ENCODE peak calls at places on chromosomes 1 and 21, in ten cellular contexts. H, X, C, E, V, G, F, Y, I and A are unnamed samples.

GRCh38 chr1:53685272-53686051 is 53.5 kb downstream of the GLIS1 start:
- DNase-seq in H (no peak), X (peak; percentile 46), C (peak; percentile 45), E (no peak), V (peak; percentile 3), G (no peak), F (no peak), Y (no peak), I (no peak), A (peak; percentile 25)

GRCh38 chr1:8458607-8459006 is 140.7 kb downstream of the SLC45A1 start:
- DNase-seq in H (no peak), X (no peak), C (no peak), E (peak; percentile 34), V (no peak), G (no peak), F (no peak), Y (no peak), I (no peak), A (no peak)

GRCh38 chr21:40422851-40423635 is 423.9 kb downstream of the DSCAM start:
- DNase-seq in H (no peak), X (peak; percentile 7), C (no peak), E (no peak), V (no peak), G (no peak), F (no peak), Y (no peak), I (no peak), A (no peak)

GRCh38 chr1:87410771-87411170 is 82.1 kb downstream of the LMO4 start:
- DNase-seq in H (no peak), X (no peak), C (no peak), E (no peak), V (no peak), G (no peak), F (peak; percentile 31), Y (no peak), I (no peak), A (no peak)

GRCh38 chr21:39003982-39004775 is 179.1 kb downstream of the PSMG1 start:
- DNase-seq in H (no peak), X (no peak), C (no peak), E (no peak), V (peak; percentile 72), G (no peak), F (no peak), Y (no peak), I (no peak), A (no peak)

GRCh38 chr1:243740255-243740999 is 109.6 kb downstream of the AKT3 start:
- DNase-seq in H (no peak), X (no peak), C (no peak), E (no peak), V (no peak), G (no peak), F (no peak), Y (no peak), I (no peak), A (no peak)

GRCh38 chr1:92563457-92564216 is 76.9 kb upstream of the GFI1 start:
- DNase-seq in H (no peak), X (no peak), C (no peak), E (no peak), V (no peak), G (no peak), F (no peak), Y (no peak), I (no peak), A (no peak)

GRCh38 chr1:182962554-182963115 is 9.7 kb upstream of the SHCBP1L start:
- DNase-seq in H (peak; percentile 95), X (peak; percentile 67), C (peak; percentile 82), E (peak; percentile 81), V (peak; percentile 80), G (peak; percentile 87), F (peak; percentile 72), Y (peak; percentile 89), I (peak; percentile 80), A (peak; percentile 51)

GRCh38 chr1:1764876-1765478 is 13.3 kb downstream of the NADK start:
- DNase-seq in H (no peak), X (no peak), C (peak; percentile 32), E (no peak), V (no peak), G (no peak), F (no peak), Y (no peak), I (no peak), A (no peak)

GRCh38 chr1:50369830-50370229 is 53.4 kb downstream of the DMRTA2 start:
- DNase-seq in H (no peak), X (no peak), C (no peak), E (no peak), V (no peak), G (no peak), F (no peak), Y (no peak), I (peak; percentile 63), A (peak; percentile 23)

GRCh38 chr1:25617626-25618432 is 1.2 kb downstream of the MAN1C1 start:
- DNase-seq in H (peak; percentile 87), X (peak; percentile 46), C (no peak), E (no peak), V (no peak), G (no peak), F (peak; percentile 42), Y (no peak), I (no peak), A (peak; percentile 44)

DNA sequence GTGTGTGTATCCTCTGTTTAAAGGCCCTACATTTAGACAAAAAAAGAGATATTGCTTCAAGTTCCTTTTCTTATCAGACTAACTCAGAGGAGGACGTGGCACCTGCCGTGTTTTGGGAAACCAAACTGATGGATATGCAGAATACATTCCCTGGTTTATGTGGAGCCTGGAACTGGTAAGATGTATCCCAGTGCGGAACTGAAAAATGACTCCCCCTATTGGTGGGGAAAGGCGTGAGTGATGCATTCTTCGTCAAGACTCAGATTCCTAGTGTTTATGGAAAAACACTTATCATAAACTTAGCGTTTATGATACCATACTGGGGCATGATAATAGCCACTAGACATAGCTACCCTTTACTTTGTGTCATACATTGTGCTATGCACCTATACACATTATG is 154.2 kb downstream of the ZNF326 start:
- DNase-seq in H (no peak), X (no peak), C (no peak), E (no peak), V (no peak), G (no peak), F (no peak), Y (no peak), I (no peak), A (no peak)
- TF ChIP-seq CTCF in H (no peak), X (no peak), C (peak; percentile 55), E (peak; percentile 45), V (no peak), G (no peak), F (no peak), Y (peak; percentile 57), I (peak; percentile 73), A (no peak)

DNA sequence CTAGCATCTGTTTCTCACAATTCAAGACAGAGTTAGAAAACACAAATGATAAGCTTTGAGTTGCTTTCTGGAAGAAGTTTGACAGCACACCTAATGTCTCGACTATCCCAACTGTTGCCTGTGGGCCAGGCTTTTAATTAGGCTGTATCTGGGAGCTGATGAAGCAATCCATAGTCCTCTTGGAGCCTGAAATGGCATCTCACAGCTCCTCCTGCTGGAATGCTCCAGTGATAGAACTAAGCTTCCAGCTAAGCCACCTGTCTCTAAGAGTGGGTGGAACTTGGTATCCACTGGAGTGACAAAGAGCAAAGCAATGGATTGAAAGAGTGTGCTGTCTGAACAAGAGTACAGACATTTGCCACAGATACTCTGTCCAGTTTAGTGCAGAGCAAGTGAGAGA is 605.3 kb upstream of the NR5A2 start:
- DNase-seq in H (no peak), X (no peak), C (no peak), E (no peak), V (peak; percentile 54), G (no peak), F (no peak), Y (no peak), I (peak; percentile 62), A (peak; percentile 20)
- TF ChIP-seq CTCF in H (no peak), X (no peak), C (peak; percentile 59), E (no peak), V (peak; percentile 75), G (no peak), F (no peak), Y (no peak), I (peak; percentile 68), A (no peak)

DNA sequence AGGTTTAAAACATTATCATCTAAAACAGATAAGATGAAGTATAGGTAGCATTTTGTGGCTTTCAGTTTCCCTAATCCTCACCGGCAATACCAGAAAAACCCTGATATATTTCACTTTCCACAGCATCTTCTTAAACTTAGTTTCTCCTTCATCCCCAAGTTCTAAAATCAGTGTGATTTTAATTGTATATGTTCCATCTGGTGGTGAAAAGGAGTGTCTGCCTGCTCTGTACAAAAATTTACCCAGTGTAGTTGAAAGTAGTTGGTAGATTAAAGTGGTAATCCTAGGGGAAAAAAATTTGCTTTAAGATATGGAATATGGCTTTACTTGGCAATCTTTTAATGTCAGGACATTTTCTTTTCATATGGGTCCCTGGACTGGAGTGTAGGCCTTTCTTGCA is 74.3 kb downstream of the CEP350 start:
- DNase-seq in H (no peak), X (no peak), C (no peak), E (no peak), V (no peak), G (no peak), F (no peak), Y (no peak), I (no peak), A (no peak)
- TF ChIP-seq CTCF in H (no peak), X (no peak), C (no peak), E (peak; percentile 20), V (peak; percentile 27), G (no peak), F (no peak), Y (no peak), I (no peak), A (no peak)

GRCh38 chr1:63923302-63923701 is 149.5 kb downstream of the ROR1 start:
- DNase-seq in H (no peak), X (no peak), C (no peak), E (no peak), V (no peak), G (no peak), F (no peak), Y (no peak), I (no peak), A (no peak)

GRCh38 chr1:63922848-63923247 is 149.0 kb downstream of the ROR1 start:
- DNase-seq in H (no peak), X (no peak), C (no peak), E (no peak), V (no peak), G (no peak), F (peak; percentile 27), Y (no peak), I (no peak), A (no peak)

GRCh38 chr1:63928197-63929105 is 154.6 kb downstream of the ROR1 start:
- DNase-seq in H (no peak), X (no peak), C (no peak), E (no peak), V (no peak), G (no peak), F (no peak), Y (no peak), I (no peak), A (no peak)

GRCh38 chr1:63921357-63921756 is 147.5 kb downstream of the ROR1 start:
- DNase-seq in H (no peak), X (no peak), C (no peak), E (no peak), V (no peak), G (no peak), F (no peak), Y (no peak), I (no peak), A (no peak)

DNA sequence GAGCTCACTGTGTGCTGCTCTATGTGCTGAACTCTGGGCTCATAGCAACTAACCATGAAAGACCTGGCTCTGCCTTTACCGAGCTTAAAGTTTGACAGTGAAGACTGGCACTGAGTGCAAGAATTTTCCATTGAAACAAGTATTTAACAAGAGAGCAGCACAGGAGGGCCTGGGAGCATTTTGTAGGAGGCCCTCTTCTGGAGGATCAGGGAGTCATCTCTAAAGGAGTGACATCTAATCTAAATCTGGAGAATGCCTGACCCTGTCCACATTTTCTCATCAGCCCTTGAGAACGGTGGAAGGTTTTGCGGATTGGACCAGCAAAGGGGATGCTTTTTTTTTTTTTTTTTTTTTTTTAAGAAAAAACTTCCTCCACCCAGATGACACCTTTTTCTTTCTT is 150.8 kb downstream of the ROR1 start:
- DNase-seq in H (no peak), X (no peak), C (no peak), E (no peak), V (no peak), G (no peak), F (no peak), Y (no peak), I (no peak), A (no peak)
- TF ChIP-seq CTCF in H (no peak), X (no peak), C (no peak), E (no peak), V (peak; percentile 23), G (no peak), F (no peak), Y (no peak), I (peak; percentile 40), A (no peak)